ENCODE peak calls at places on chromosome 11, in five cellular contexts. D is right atrium auricular region, L is left ventricle myocardium inferior, Y is GM12878, V is ovary. P is an unnamed sample. For H3K4me1, the result is how much of the 10 kb centered on the place peaks cover.

GRCh38 chr11:12122083-12122482 is 11.7 kb downstream of the MICAL2 start:
- DNase-seq in D (no peak), L (no peak), Y (no peak), V (no peak), P (no peak)

GRCh38 chr11:15911377-15912044 is 444.8 kb downstream of the SOX6 start:
- DNase-seq in D (peak), L (peak), Y (no peak), V (peak), P (no peak)

GRCh38 chr11:71323876-71324526 is 71.6 kb upstream of the SHANK2 start:
- DNase-seq in D (no peak), L (no peak), Y (no peak), V (no peak), P (no peak)

GRCh38 chr11:32231909-32232493 is 141.1 kb downstream of the RCN1 start:
- DNase-seq in D (no peak), L (no peak), Y (no peak), V (no peak), P (no peak)

GRCh38 chr11:35208795-35209194 is 69.8 kb downstream of the CD44 start:
- DNase-seq in D (no peak), L (no peak), Y (no peak), V (no peak), P (no peak)

GRCh38 chr11:44221992-44222391 is 87.9 kb downstream of the ALX4 start:
- DNase-seq in D (no peak), L (no peak), Y (no peak), V (no peak), P (no peak)

GRCh38 chr11:20854214-20854613 is 184.8 kb downstream of the NELL1 start:
- DNase-seq in D (no peak), L (no peak), Y (no peak), V (no peak), P (no peak)

GRCh38 chr11:102495161-102496042 is 35.1 kb downstream of the MMP7 start:
- DNase-seq in D (no peak), L (no peak), Y (peak), V (no peak), P (peak)

GRCh38 chr11:19561011-19561410 is 151.6 kb upstream of the NAV2 start:
- DNase-seq in D (no peak), L (no peak), Y (no peak), V (no peak), P (no peak)

GRCh38 chr11:45563801-45564200 is 101.6 kb downstream of the CHST1 start:
- DNase-seq in D (no peak), L (no peak), Y (no peak), V (no peak), P (no peak)

GRCh38 chr11:64765291-64765803 is 5.6 kb upstream of the PYGM start:
- DNase-seq in D (no peak), L (no peak), Y (no peak), V (no peak), P (no peak)

GRCh38 chr11:44574620-44575287 is 9.3 kb downstream of the CD82 start:
- DNase-seq in D (no peak), L (no peak), Y (peak), V (no peak), P (peak)

DNA sequence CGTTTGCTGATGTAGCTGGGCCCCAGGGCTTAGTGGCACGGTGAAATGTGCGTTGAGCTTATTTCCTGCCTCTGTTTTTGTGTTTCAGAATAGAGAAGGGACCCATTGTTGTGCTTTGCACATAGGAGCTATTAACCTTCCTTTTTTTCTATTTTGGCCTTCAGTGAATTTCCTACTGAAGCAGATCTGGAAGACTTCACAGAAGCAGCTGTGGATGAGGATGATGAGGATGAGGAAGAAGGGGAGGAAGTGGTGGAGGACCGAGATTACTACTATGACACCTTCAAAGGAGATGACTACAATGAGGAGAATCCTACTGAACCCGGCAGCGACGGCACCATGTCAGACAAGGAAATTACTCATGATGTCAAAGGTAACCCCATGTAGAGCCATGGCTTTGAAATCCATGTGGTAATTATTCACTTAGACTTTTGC is 37.4 kb upstream of the ST14 start:
- DNase-seq in D (no peak), L (no peak), Y (no peak), V (no peak), P (no peak)
- H3K4me3 ChIP-seq in D (no peak), L (no peak), Y (no peak), V (no peak), P (no peak)

GRCh38 chr11:114168691-114169090 is 109.2 kb downstream of the ZBTB16 start:
- DNase-seq in D (no peak), L (no peak), Y (no peak), V (no peak), P (no peak)
- H3K4me1 ChIP-seq in D (half or more), L (half or more), Y (under half), V (half or more), P (half or more)

GRCh38 chr11:79165908-79166307 is 274.9 kb downstream of the TENM4 start:
- DNase-seq in D (no peak), L (no peak), Y (no peak), V (no peak), P (no peak)

GRCh38 chr11:79159657-79160450 is 281.0 kb downstream of the TENM4 start:
- DNase-seq in D (no peak), L (no peak), Y (no peak), V (no peak), P (no peak)

GRCh38 chr11:79156031-79156430 is 284.8 kb downstream of the TENM4 start:
- DNase-seq in D (no peak), L (no peak), Y (no peak), V (no peak), P (no peak)

GRCh38 chr11:79157738-79158137 is 283.1 kb downstream of the TENM4 start:
- DNase-seq in D (no peak), L (no peak), Y (no peak), V (no peak), P (no peak)

GRCh38 chr11:79160786-79161403 is 279.9 kb downstream of the TENM4 start:
- DNase-seq in D (no peak), L (no peak), Y (no peak), V (no peak), P (no peak)
- TF ChIP-seq CTCF in D (no peak), L (peak), Y (peak), V (no peak), P (no peak)

GRCh38 chr11:110710520-110711381 is 1.5 kb downstream of the ARHGAP20 start:
- DNase-seq in D (no peak), L (peak), Y (no peak), V (peak), P (no peak)
- H3K4me3 ChIP-seq in D (peak), L (peak), Y (no peak), V (peak), P (no peak)

GRCh38 chr11:8870461-8871282 is 40.3 kb upstream of the AKIP1 start:
- DNase-seq in D (no peak), L (peak), Y (no peak), V (peak), P (no peak)

GRCh38 chr11:8863838-8864237 is 47.2 kb upstream of the AKIP1 start:
- DNase-seq in D (no peak), L (no peak), Y (no peak), V (no peak), P (no peak)

GRCh38 chr11:8867856-8868705 is 42.9 kb upstream of the AKIP1 start:
- DNase-seq in D (no peak), L (no peak), Y (no peak), V (no peak), P (no peak)

GRCh38 chr11:8865304-8865703 is 45.7 kb upstream of the AKIP1 start:
- DNase-seq in D (no peak), L (no peak), Y (no peak), V (no peak), P (no peak)

GRCh38 chr11:8867035-8867434 is 44.0 kb upstream of the AKIP1 start:
- DNase-seq in D (no peak), L (no peak), Y (no peak), V (no peak), P (no peak)
- H3K4me1 ChIP-seq in D (under half), L (half or more), Y (under half), V (under half), P (under half)

GRCh38 chr11:76892305-76892704 is 31.6 kb downstream of the ACER3 start:
- DNase-seq in D (no peak), L (no peak), Y (no peak), V (no peak), P (no peak)

GRCh38 chr11:76901144-76901543 is 40.4 kb downstream of the ACER3 start:
- DNase-seq in D (no peak), L (no peak), Y (no peak), V (no peak), P (no peak)

GRCh38 chr11:76902121-76903014 is 41.6 kb downstream of the ACER3 start:
- DNase-seq in D (no peak), L (no peak), Y (no peak), V (no peak), P (no peak)

GRCh38 chr11:76891793-76892192 is 31.1 kb downstream of the ACER3 start:
- DNase-seq in D (no peak), L (no peak), Y (no peak), V (no peak), P (no peak)

GRCh38 chr11:76897233-76897632 is 36.5 kb downstream of the ACER3 start:
- DNase-seq in D (no peak), L (no peak), Y (no peak), V (no peak), P (no peak)
- TF ChIP-seq CTCF in D (no peak), L (no peak), Y (no peak), V (no peak), P (no peak)

P was measured in CD8-positive, alpha-beta T cell.